ENCODE peak calls at places on chromosomes 6 and 20, in five cellular contexts. One of them, this sample, is unnamed.

GRCh38 chr6:54107470-54107869 is 3.8 kb upstream of the MLIP start:
- ATAC-seq in CD4-positive, CD25-positive, alpha-beta regulatory T cell: no peak
- ATAC-seq in A549: no peak
- ATAC-seq in naive thymus-derived CD4-positive, alpha-beta T cell: no peak
- ATAC-seq in left lung: no peak
- ATAC-seq in this sample: no peak

GRCh38 chr20:19275630-19276071 is 63.2 kb downstream of the SLC24A3 start:
- ATAC-seq in CD4-positive, CD25-positive, alpha-beta regulatory T cell: no peak
- ATAC-seq in A549: no peak
- ATAC-seq in naive thymus-derived CD4-positive, alpha-beta T cell: no peak
- ATAC-seq in left lung: peak; percentile 89
- ATAC-seq in this sample: peak; percentile 71

GRCh38 chr6:43812850-43813584 is 43.0 kb downstream of the VEGFA start:
- ATAC-seq in CD4-positive, CD25-positive, alpha-beta regulatory T cell: no peak
- ATAC-seq in A549: no peak
- ATAC-seq in naive thymus-derived CD4-positive, alpha-beta T cell: peak; percentile 76
- ATAC-seq in left lung: peak; percentile 94
- ATAC-seq in this sample: peak; percentile 48

GRCh38 chr20:35629432-35630145 is 14.0 kb downstream of the SPAG4 start:
- ATAC-seq in CD4-positive, CD25-positive, alpha-beta regulatory T cell: no peak
- ATAC-seq in A549: no peak
- ATAC-seq in naive thymus-derived CD4-positive, alpha-beta T cell: no peak
- ATAC-seq in left lung: peak; percentile 66
- ATAC-seq in this sample: no peak

GRCh38 chr20:22352019-22352418 is 232.4 kb downstream of the FOXA2 start:
- ATAC-seq in CD4-positive, CD25-positive, alpha-beta regulatory T cell: no peak
- ATAC-seq in A549: no peak
- ATAC-seq in naive thymus-derived CD4-positive, alpha-beta T cell: no peak
- ATAC-seq in left lung: no peak
- ATAC-seq in this sample: no peak

GRCh38 chr6:121932071-121933009 is 467.1 kb upstream of the HSF2 start:
- ATAC-seq in CD4-positive, CD25-positive, alpha-beta regulatory T cell: no peak
- ATAC-seq in A549: peak; percentile 21
- ATAC-seq in naive thymus-derived CD4-positive, alpha-beta T cell: no peak
- ATAC-seq in left lung: peak; percentile 92
- ATAC-seq in this sample: peak; percentile 41

GRCh38 chr6:160041608-160042007 is 72.7 kb downstream of the IGF2R start:
- ATAC-seq in CD4-positive, CD25-positive, alpha-beta regulatory T cell: no peak
- ATAC-seq in A549: no peak
- ATAC-seq in naive thymus-derived CD4-positive, alpha-beta T cell: peak; percentile 29
- ATAC-seq in left lung: peak; percentile 90
- ATAC-seq in this sample: peak; percentile 17

GRCh38 chr20:53692465-53693067 is 98.9 kb upstream of the ZNF217 start:
- ATAC-seq in CD4-positive, CD25-positive, alpha-beta regulatory T cell: no peak
- ATAC-seq in A549: no peak
- ATAC-seq in naive thymus-derived CD4-positive, alpha-beta T cell: peak; percentile 61
- ATAC-seq in left lung: peak; percentile 62
- ATAC-seq in this sample: peak; percentile 69

GRCh38 chr6:151147118-151147832 is 92.5 kb upstream of the AKAP12 start:
- ATAC-seq in CD4-positive, CD25-positive, alpha-beta regulatory T cell: no peak
- ATAC-seq in A549: no peak
- ATAC-seq in naive thymus-derived CD4-positive, alpha-beta T cell: no peak
- ATAC-seq in left lung: no peak
- ATAC-seq in this sample: no peak

GRCh38 chr20:31642837-31643236 is 5.1 kb downstream of the COX4I2 start:
- ATAC-seq in CD4-positive, CD25-positive, alpha-beta regulatory T cell: no peak
- ATAC-seq in A549: no peak
- ATAC-seq in naive thymus-derived CD4-positive, alpha-beta T cell: no peak
- ATAC-seq in left lung: no peak
- ATAC-seq in this sample: no peak

GRCh38 chr20:44071526-44072111 is 115.4 kb downstream of the JPH2 start:
- ATAC-seq in CD4-positive, CD25-positive, alpha-beta regulatory T cell: no peak
- ATAC-seq in A549: no peak
- ATAC-seq in naive thymus-derived CD4-positive, alpha-beta T cell: no peak
- ATAC-seq in left lung: no peak
- ATAC-seq in this sample: no peak

GRCh38 chr6:80170433-80170832 is 64.0 kb downstream of the BCKDHB start:
- ATAC-seq in CD4-positive, CD25-positive, alpha-beta regulatory T cell: no peak
- ATAC-seq in A549: no peak
- ATAC-seq in naive thymus-derived CD4-positive, alpha-beta T cell: no peak
- ATAC-seq in left lung: no peak
- ATAC-seq in this sample: no peak

GRCh38 chr6:41396335-41396734 is 60.9 kb downstream of the NCR2 start:
- ATAC-seq in CD4-positive, CD25-positive, alpha-beta regulatory T cell: no peak
- ATAC-seq in A549: no peak
- ATAC-seq in naive thymus-derived CD4-positive, alpha-beta T cell: no peak
- ATAC-seq in left lung: no peak
- ATAC-seq in this sample: no peak

GRCh38 chr6:166449641-166450040 is 66.9 kb upstream of the MPC1 start:
- ATAC-seq in CD4-positive, CD25-positive, alpha-beta regulatory T cell: no peak
- ATAC-seq in A549: no peak
- ATAC-seq in naive thymus-derived CD4-positive, alpha-beta T cell: no peak
- ATAC-seq in left lung: no peak
- ATAC-seq in this sample: no peak

GRCh38 chr6:28167068-28167467 is 25.4 kb downstream of the ZKSCAN8 start:
- ATAC-seq in CD4-positive, CD25-positive, alpha-beta regulatory T cell: no peak
- ATAC-seq in A549: no peak
- ATAC-seq in naive thymus-derived CD4-positive, alpha-beta T cell: no peak
- ATAC-seq in left lung: no peak
- ATAC-seq in this sample: no peak

GRCh38 chr6:31896856-31897611 is 464 bp downstream of the EHMT2 start:
- ATAC-seq in CD4-positive, CD25-positive, alpha-beta regulatory T cell: no peak
- ATAC-seq in A549: no peak
- ATAC-seq in naive thymus-derived CD4-positive, alpha-beta T cell: no peak
- ATAC-seq in left lung: no peak
- ATAC-seq in this sample: no peak

GRCh38 chr6:110761371-110761770 is 53.9 kb downstream of the CDK19 start:
- ATAC-seq in CD4-positive, CD25-positive, alpha-beta regulatory T cell: no peak
- ATAC-seq in A549: no peak
- ATAC-seq in naive thymus-derived CD4-positive, alpha-beta T cell: no peak
- ATAC-seq in left lung: no peak
- ATAC-seq in this sample: no peak

GRCh38 chr20:38109025-38109541 is 56.0 kb downstream of the TGM2 start:
- ATAC-seq in CD4-positive, CD25-positive, alpha-beta regulatory T cell: no peak
- ATAC-seq in A549: no peak
- ATAC-seq in naive thymus-derived CD4-positive, alpha-beta T cell: no peak
- ATAC-seq in left lung: peak; percentile 60
- ATAC-seq in this sample: peak; percentile 67

GRCh38 chr6:113888996-113889635 is 32.0 kb downstream of the MARCKS start:
- ATAC-seq in CD4-positive, CD25-positive, alpha-beta regulatory T cell: no peak
- ATAC-seq in A549: no peak
- ATAC-seq in naive thymus-derived CD4-positive, alpha-beta T cell: no peak
- ATAC-seq in left lung: no peak
- ATAC-seq in this sample: no peak

GRCh38 chr6:89999154-89999553 is 104.9 kb downstream of the GJA10 start:
- ATAC-seq in CD4-positive, CD25-positive, alpha-beta regulatory T cell: no peak
- ATAC-seq in A549: no peak
- ATAC-seq in naive thymus-derived CD4-positive, alpha-beta T cell: no peak
- ATAC-seq in left lung: peak; percentile 60
- ATAC-seq in this sample: no peak

GRCh38 chr6:148682990-148683389 is 63.8 kb upstream of the UST start:
- ATAC-seq in CD4-positive, CD25-positive, alpha-beta regulatory T cell: no peak
- ATAC-seq in A549: no peak
- ATAC-seq in naive thymus-derived CD4-positive, alpha-beta T cell: peak; percentile 79
- ATAC-seq in left lung: peak; percentile 74
- ATAC-seq in this sample: peak; percentile 51

GRCh38 chr6:142804490-142804889 is 140.5 kb downstream of the HIVEP2 start:
- ATAC-seq in CD4-positive, CD25-positive, alpha-beta regulatory T cell: no peak
- ATAC-seq in A549: no peak
- ATAC-seq in naive thymus-derived CD4-positive, alpha-beta T cell: no peak
- ATAC-seq in left lung: no peak
- ATAC-seq in this sample: no peak

GRCh38 chr6:157905590-157906337 is 75.9 kb upstream of the SYNJ2 start:
- ATAC-seq in CD4-positive, CD25-positive, alpha-beta regulatory T cell: no peak
- ATAC-seq in A549: peak; percentile 48
- ATAC-seq in naive thymus-derived CD4-positive, alpha-beta T cell: no peak
- ATAC-seq in left lung: no peak
- ATAC-seq in this sample: no peak

GRCh38 chr20:58906894-58907293 is 54.4 kb downstream of the GNAS start:
- ATAC-seq in CD4-positive, CD25-positive, alpha-beta regulatory T cell: peak; percentile 38
- ATAC-seq in A549: no peak
- ATAC-seq in naive thymus-derived CD4-positive, alpha-beta T cell: peak; percentile 10
- ATAC-seq in left lung: peak; percentile 72
- ATAC-seq in this sample: no peak

GRCh38 chr6:97591955-97592354 is 308.9 kb upstream of the MMS22L start:
- ATAC-seq in CD4-positive, CD25-positive, alpha-beta regulatory T cell: no peak
- ATAC-seq in A549: no peak
- ATAC-seq in naive thymus-derived CD4-positive, alpha-beta T cell: no peak
- ATAC-seq in left lung: no peak
- ATAC-seq in this sample: no peak

GRCh38 chr20:37375227-37375626 is 29.3 kb downstream of the SRC start:
- ATAC-seq in CD4-positive, CD25-positive, alpha-beta regulatory T cell: no peak
- ATAC-seq in A549: no peak
- ATAC-seq in naive thymus-derived CD4-positive, alpha-beta T cell: no peak
- ATAC-seq in left lung: no peak
- ATAC-seq in this sample: no peak

GRCh38 chr6:55543633-55544309 is 35.2 kb downstream of the HMGCLL1 start:
- ATAC-seq in CD4-positive, CD25-positive, alpha-beta regulatory T cell: no peak
- ATAC-seq in A549: peak; percentile 61
- ATAC-seq in naive thymus-derived CD4-positive, alpha-beta T cell: no peak
- ATAC-seq in left lung: no peak
- ATAC-seq in this sample: no peak

GRCh38 chr20:48877299-48877698 is 44.2 kb upstream of the ARFGEF2 start:
- ATAC-seq in CD4-positive, CD25-positive, alpha-beta regulatory T cell: no peak
- ATAC-seq in A549: no peak
- ATAC-seq in naive thymus-derived CD4-positive, alpha-beta T cell: no peak
- ATAC-seq in left lung: peak; percentile 82
- ATAC-seq in this sample: no peak

GRCh38 chr6:659716-660581 is 3.0 kb upstream of the HUS1B start:
- ATAC-seq in CD4-positive, CD25-positive, alpha-beta regulatory T cell: no peak
- ATAC-seq in A549: no peak
- ATAC-seq in naive thymus-derived CD4-positive, alpha-beta T cell: no peak
- ATAC-seq in left lung: no peak
- ATAC-seq in this sample: no peak

GRCh38 chr6:6709106-6709505 is 120.6 kb downstream of the LY86 start:
- ATAC-seq in CD4-positive, CD25-positive, alpha-beta regulatory T cell: no peak
- ATAC-seq in A549: no peak
- ATAC-seq in naive thymus-derived CD4-positive, alpha-beta T cell: no peak
- ATAC-seq in left lung: no peak
- ATAC-seq in this sample: no peak

GRCh38 chr6:113858067-113858604 is 991 bp downstream of the MARCKS start:
- ATAC-seq in CD4-positive, CD25-positive, alpha-beta regulatory T cell: no peak
- ATAC-seq in A549: peak; percentile 25
- ATAC-seq in naive thymus-derived CD4-positive, alpha-beta T cell: no peak
- ATAC-seq in left lung: peak; percentile 19
- ATAC-seq in this sample: no peak

DNA sequence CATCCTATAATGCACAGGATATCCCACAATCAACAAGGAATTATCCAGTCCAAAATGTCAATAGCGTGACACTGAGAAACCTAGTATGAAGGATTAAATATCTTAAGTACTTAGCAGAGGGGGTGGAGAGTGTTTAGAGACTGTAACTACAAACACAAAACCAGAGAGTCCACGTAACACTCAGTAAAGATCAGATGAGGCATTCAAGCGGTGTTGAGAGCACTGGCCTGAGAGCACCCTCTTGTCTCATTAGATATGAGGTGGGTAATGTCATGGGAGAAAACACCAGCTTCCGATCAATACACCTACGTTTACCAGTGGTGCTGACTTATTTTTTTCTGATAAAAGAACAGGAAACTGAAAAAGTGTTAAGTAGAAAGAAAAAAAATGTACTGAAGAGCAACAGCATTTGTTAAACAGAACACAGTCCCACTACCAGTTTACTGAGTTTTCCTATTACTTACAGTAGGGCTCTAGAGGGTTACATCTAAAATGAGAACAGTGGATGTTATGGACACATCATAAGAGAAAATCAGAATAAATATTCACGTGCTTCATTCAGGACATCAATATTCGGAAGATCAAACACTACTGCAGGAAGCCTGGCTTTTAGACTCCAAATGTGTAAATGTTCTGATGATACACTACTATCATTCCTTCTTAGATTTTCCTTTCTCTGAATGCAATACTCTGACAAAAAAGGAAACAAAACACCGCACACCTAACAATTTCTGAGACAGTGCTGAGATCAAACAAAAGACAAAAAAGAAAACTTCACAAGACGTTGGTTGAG is 2.1 kb downstream of the FAM184A start:
- ATAC-seq in CD4-positive, CD25-positive, alpha-beta regulatory T cell: peak; percentile 22
- ATAC-seq in A549: no peak
- ATAC-seq in naive thymus-derived CD4-positive, alpha-beta T cell: peak; percentile 57
- ATAC-seq in left lung: peak; percentile 55
- ATAC-seq in this sample: no peak
- H3K4me3 ChIP-seq in CD4-positive, CD25-positive, alpha-beta regulatory T cell: peak overlapping the region; percentile 96
- H3K4me3 ChIP-seq in A549: no peak overlapping the region
- H3K4me3 ChIP-seq in naive thymus-derived CD4-positive, alpha-beta T cell: peak overlapping the region; percentile 77
- H3K4me3 ChIP-seq in left lung: no peak overlapping the region
- H3K4me3 ChIP-seq in this sample: peak overlapping the region; percentile 74

DNA sequence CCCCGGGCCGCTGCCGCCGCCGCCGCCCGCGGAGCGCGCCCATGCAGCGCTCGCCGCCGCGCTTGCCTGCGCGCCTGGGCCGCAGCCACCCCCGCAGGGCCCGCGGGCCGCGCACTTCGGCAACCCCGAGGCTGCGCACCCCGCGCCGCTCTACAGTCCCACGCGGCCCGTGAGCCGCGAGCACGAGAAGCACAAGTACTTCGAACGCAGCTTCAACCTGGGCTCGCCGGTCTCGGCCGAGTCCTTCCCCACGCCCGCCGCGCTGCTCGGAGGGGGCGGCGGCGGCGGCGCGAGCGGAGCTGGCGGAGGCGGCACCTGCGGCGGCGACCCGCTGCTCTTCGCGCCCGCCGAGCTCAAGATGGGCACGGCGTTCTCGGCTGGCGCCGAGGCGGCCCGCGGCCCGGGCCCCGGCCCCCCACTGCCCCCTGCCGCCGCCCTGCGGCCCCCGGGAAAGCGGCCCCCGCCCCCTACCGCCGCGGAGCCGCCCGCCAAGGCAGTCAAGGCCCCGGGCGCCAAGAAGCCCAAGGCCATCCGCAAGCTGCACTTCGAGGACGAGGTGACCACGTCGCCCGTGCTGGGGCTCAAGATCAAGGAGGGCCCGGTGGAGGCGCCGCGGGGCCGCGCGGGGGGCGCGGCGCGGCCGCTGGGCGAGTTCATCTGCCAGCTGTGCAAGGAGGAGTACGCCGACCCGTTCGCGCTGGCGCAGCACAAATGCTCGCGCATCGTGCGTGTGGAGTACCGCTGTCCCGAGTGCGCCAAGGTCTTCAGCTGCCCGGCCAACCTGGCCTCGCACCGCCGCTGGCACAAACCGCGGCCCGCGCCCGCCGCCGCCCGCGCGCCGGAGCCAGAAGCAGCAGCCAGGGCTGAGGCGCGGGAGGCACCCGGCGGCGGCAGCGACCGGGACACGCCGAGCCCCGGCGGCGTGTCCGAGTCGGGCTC is 779 bp downstream of the INSM1 start:
- ATAC-seq in CD4-positive, CD25-positive, alpha-beta regulatory T cell: no peak
- ATAC-seq in A549: peak; percentile 42
- ATAC-seq in naive thymus-derived CD4-positive, alpha-beta T cell: no peak
- ATAC-seq in left lung: no peak
- ATAC-seq in this sample: no peak
- H3K4me3 ChIP-seq in CD4-positive, CD25-positive, alpha-beta regulatory T cell: no peak overlapping the region
- H3K4me3 ChIP-seq in A549: peak overlapping the region; percentile 44
- H3K4me3 ChIP-seq in naive thymus-derived CD4-positive, alpha-beta T cell: no peak overlapping the region
- H3K4me3 ChIP-seq in left lung: no peak overlapping the region
- H3K4me3 ChIP-seq in this sample: peak overlapping the region; percentile 44

GRCh38 chr6:51893356-51893755 is 194.1 kb downstream of the PKHD1 start:
- ATAC-seq in CD4-positive, CD25-positive, alpha-beta regulatory T cell: no peak
- ATAC-seq in A549: no peak
- ATAC-seq in naive thymus-derived CD4-positive, alpha-beta T cell: no peak
- ATAC-seq in left lung: no peak
- ATAC-seq in this sample: no peak
- H3K4me3 ChIP-seq in CD4-positive, CD25-positive, alpha-beta regulatory T cell: no peak overlapping the region
- H3K4me3 ChIP-seq in A549: no peak overlapping the region
- H3K4me3 ChIP-seq in naive thymus-derived CD4-positive, alpha-beta T cell: no peak overlapping the region
- H3K4me3 ChIP-seq in left lung: no peak overlapping the region
- H3K4me3 ChIP-seq in this sample: no peak overlapping the region

GRCh38 chr6:22147983-22148797 is 148.6 kb downstream of the PRL start:
- ATAC-seq in CD4-positive, CD25-positive, alpha-beta regulatory T cell: no peak
- ATAC-seq in A549: peak; percentile 70
- ATAC-seq in naive thymus-derived CD4-positive, alpha-beta T cell: peak; percentile 64
- ATAC-seq in left lung: peak; percentile 80
- ATAC-seq in this sample: no peak
- H3K4me3 ChIP-seq in CD4-positive, CD25-positive, alpha-beta regulatory T cell: no peak overlapping the region
- H3K4me3 ChIP-seq in A549: no peak overlapping the region
- H3K4me3 ChIP-seq in naive thymus-derived CD4-positive, alpha-beta T cell: no peak overlapping the region
- H3K4me3 ChIP-seq in left lung: no peak overlapping the region
- H3K4me3 ChIP-seq in this sample: no peak overlapping the region